ENCODE peak calls at places on chromosomes 13 and 19, in ten cellular contexts. N, F, X, B, C, W, H, O, Y and T are unnamed samples.

GRCh38 chr13:56015919-56016318 is 1124.8 kb upstream of the PRR20A start:
- DNase-seq in N (no peak), F (no peak), X (no peak), B (no peak), C (no peak), W (no peak), H (no peak), O (no peak), Y (no peak), T (no peak)

GRCh38 chr13:113815151-113816058 is 48.5 kb downstream of the GAS6 start:
- DNase-seq in N (no peak), F (no peak), X (no peak), B (no peak), C (no peak), W (no peak), H (no peak), O (no peak), Y (no peak), T (no peak)

GRCh38 chr13:38308736-38309135 is 40.9 kb upstream of the UFM1 start:
- DNase-seq in N (no peak), F (no peak), X (peak; percentile 87), B (peak; percentile 23), C (no peak), W (peak; percentile 73), H (no peak), O (no peak), Y (no peak), T (no peak)

GRCh38 chr13:65488606-65489005 is 1741.5 kb downstream of the PCDH9 start:
- DNase-seq in N (no peak), F (peak; percentile 3), X (no peak), B (no peak), C (no peak), W (no peak), H (no peak), O (no peak), Y (no peak), T (no peak)

GRCh38 chr19:41430907-41431306 is 3.7 kb upstream of the B3GNT8 start:
- DNase-seq in N (no peak), F (no peak), X (no peak), B (no peak), C (no peak), W (no peak), H (no peak), O (no peak), Y (no peak), T (no peak)

GRCh38 chr19:34489175-34489574 is 7.6 kb downstream of the WTIP start:
- DNase-seq in N (no peak), F (no peak), X (no peak), B (no peak), C (no peak), W (no peak), H (no peak), O (no peak), Y (no peak), T (no peak)

GRCh38 chr19:33507021-33507956 is 14.3 kb downstream of the PEPD start:
- DNase-seq in N (no peak), F (no peak), X (no peak), B (no peak), C (no peak), W (peak; percentile 42), H (no peak), O (no peak), Y (no peak), T (no peak)

GRCh38 chr13:35917252-35917941 is 213.8 kb downstream of the DCLK1 start:
- DNase-seq in N (no peak), F (peak; percentile 10), X (no peak), B (no peak), C (no peak), W (peak; percentile 50), H (no peak), O (no peak), Y (no peak), T (no peak)

GRCh38 chr19:33194884-33195710 is 967 bp downstream of the LRP3 start:
- DNase-seq in N (no peak), F (peak; percentile 28), X (no peak), B (no peak), C (no peak), W (no peak), H (peak; percentile 63), O (no peak), Y (no peak), T (no peak)